ENCODE peak calls at places on chromosomes 1 and 21, in six cellular contexts. S, Y, A, N, D and K are unnamed samples.

GRCh38 chr1:205351984-205352713 is 4.6 kb downstream of the KLHDC8A start:
- DNase-seq in S (peak), Y (no peak), A (no peak), N (no peak), D (no peak), K (no peak)

GRCh38 chr21:38910390-38911008 is 104.8 kb downstream of the ETS2 start:
- DNase-seq in S (no peak), Y (no peak), A (no peak), N (no peak), D (no peak), K (no peak)

GRCh38 chr1:54125671-54126070 is 27.1 kb downstream of the CDCP2 start:
- DNase-seq in S (no peak), Y (peak), A (no peak), N (no peak), D (no peak), K (no peak)

GRCh38 chr1:37175666-37176215 is 141.4 kb upstream of the GRIK3 start:
- DNase-seq in S (no peak), Y (no peak), A (no peak), N (no peak), D (no peak), K (no peak)

GRCh38 chr1:110196917-110197782 is 13.0 kb upstream of the KCNC4 start:
- DNase-seq in S (peak), Y (peak), A (peak), N (peak), D (peak), K (peak)

GRCh38 chr1:214379254-214379970 is 98.5 kb downstream of the SMYD2 start:
- DNase-seq in S (no peak), Y (no peak), A (no peak), N (no peak), D (no peak), K (no peak)

GRCh38 chr1:18941221-18942141 is 15.0 kb downstream of the IFFO2 start:
- DNase-seq in S (no peak), Y (peak), A (no peak), N (no peak), D (no peak), K (no peak)

GRCh38 chr1:22105611-22106207 is 37.2 kb downstream of the WNT4 start:
- DNase-seq in S (peak), Y (peak), A (peak), N (no peak), D (peak), K (peak)